ENCODE peak calls at places on chromosomes 1 and 21, in six cellular contexts. X, D, C, K, R and B are unnamed samples.

GRCh38 chr1:30379684-30380624 is 343.4 kb downstream of the MATN1 start:
- DNase-seq in X (peak), D (peak), C (peak), K (peak), R (peak), B (peak)

GRCh38 chr1:109963864-109964263 is 20.7 kb upstream of the AHCYL1 start:
- DNase-seq in X (no peak), D (no peak), C (no peak), K (no peak), R (no peak), B (no peak)

GRCh38 chr1:16076003-16076870 is 2.8 kb upstream of the FAM131C start:
- DNase-seq in X (no peak), D (peak), C (no peak), K (no peak), R (peak), B (no peak)

GRCh38 chr1:109610609-109611307 is 8.7 kb downstream of the GNAT2 start:
- DNase-seq in X (no peak), D (peak), C (no peak), K (no peak), R (no peak), B (no peak)

GRCh38 chr21:30227633-30228404 is 11.9 kb upstream of the CLDN8 start:
- DNase-seq in X (no peak), D (peak), C (peak), K (no peak), R (peak), B (no peak)

GRCh38 chr1:8026976-8027747 is 1.1 kb upstream of the ERRFI1 start:
- DNase-seq in X (no peak), D (peak), C (no peak), K (no peak), R (peak), B (no peak)

GRCh38 chr1:201399352-201400126 is 415 bp upstream of the LAD1 start:
- DNase-seq in X (no peak), D (no peak), C (no peak), K (no peak), R (no peak), B (no peak)

GRCh38 chr1:54328117-54328636 is 78.0 kb downstream of the SSBP3 start:
- DNase-seq in X (no peak), D (peak), C (no peak), K (no peak), R (no peak), B (no peak)

GRCh38 chr1:108009603-108010195 is 44.7 kb upstream of the VAV3 start:
- DNase-seq in X (no peak), D (peak), C (no peak), K (no peak), R (no peak), B (no peak)

GRCh38 chr21:30646904-30647303 is 4.2 kb downstream of the KRTAP20-3 start:
- DNase-seq in X (no peak), D (no peak), C (no peak), K (no peak), R (no peak), B (no peak)

GRCh38 chr1:192557841-192558595 is 17.6 kb upstream of the RGS1 start:
- DNase-seq in X (no peak), D (peak), C (no peak), K (no peak), R (no peak), B (no peak)

GRCh38 chr1:206739411-206740076 is 31.0 kb upstream of the IL19 start:
- DNase-seq in X (peak), D (peak), C (no peak), K (peak), R (no peak), B (no peak)

GRCh38 chr1:8560611-8561544 is 243.0 kb downstream of the SLC45A1 start:
- DNase-seq in X (peak), D (peak), C (peak), K (peak), R (peak), B (no peak)

GRCh38 chr1:85179517-85179916 is 21.3 kb downstream of the SYDE2 start:
- DNase-seq in X (no peak), D (no peak), C (no peak), K (no peak), R (no peak), B (no peak)

GRCh38 chr1:110606784-110607662 is 865 bp upstream of the KCNA2 start:
- DNase-seq in X (peak), D (no peak), C (no peak), K (peak), R (no peak), B (peak)

GRCh38 chr1:102098536-102098935 is 101.8 kb upstream of the OLFM3 start:
- DNase-seq in X (no peak), D (no peak), C (no peak), K (no peak), R (no peak), B (no peak)

GRCh38 chr1:209202826-209203439 is 380.6 kb upstream of the CAMK1G start:
- DNase-seq in X (peak), D (peak), C (no peak), K (peak), R (peak), B (no peak)

GRCh38 chr1:53326088-53326597 is 1.7 kb downstream of the LRP8 start:
- DNase-seq in X (peak), D (peak), C (peak), K (peak), R (peak), B (peak)

GRCh38 chr1:12745126-12745991 is 641 bp upstream of the CFAP107 start:
- DNase-seq in X (no peak), D (no peak), C (no peak), K (no peak), R (no peak), B (no peak)

GRCh38 chr21:15004721-15005370 is 60.0 kb downstream of the NRIP1 start:
- DNase-seq in X (no peak), D (peak), C (no peak), K (no peak), R (no peak), B (no peak)

GRCh38 chr1:40709100-40709801 is 17.7 kb downstream of the NFYC start:
- DNase-seq in X (peak), D (peak), C (peak), K (peak), R (peak), B (peak)

GRCh38 chr21:32452641-32453040 is 40.1 kb downstream of the EVA1C start:
- DNase-seq in X (no peak), D (no peak), C (no peak), K (no peak), R (no peak), B (no peak)

GRCh38 chr1:31904339-31905092 is 33.7 kb downstream of the PTP4A2 start:
- DNase-seq in X (peak), D (peak), C (no peak), K (no peak), R (peak), B (no peak)

GRCh38 chr1:179632868-179633267 is 41.2 kb downstream of the TDRD5 start:
- DNase-seq in X (no peak), D (no peak), C (no peak), K (no peak), R (no peak), B (no peak)

GRCh38 chr21:39736716-39737115 is 8.3 kb upstream of the IGSF5 start:
- DNase-seq in X (no peak), D (no peak), C (no peak), K (no peak), R (no peak), B (no peak)

GRCh38 chr1:182657026-182657425 is 27.4 kb downstream of the RGS8 start:
- DNase-seq in X (no peak), D (no peak), C (no peak), K (no peak), R (no peak), B (peak)

GRCh38 chr1:10733967-10734366 is 62.5 kb downstream of the CASZ1 start:
- DNase-seq in X (peak), D (no peak), C (no peak), K (peak), R (no peak), B (peak)

GRCh38 chr1:40423951-40424618 is 26.2 kb upstream of the ZFP69B start:
- DNase-seq in X (no peak), D (no peak), C (no peak), K (no peak), R (no peak), B (no peak)

GRCh38 chr21:44370027-44370735 is 16.8 kb downstream of the TRPM2 start:
- DNase-seq in X (no peak), D (peak), C (no peak), K (peak), R (peak), B (no peak)

GRCh38 chr1:116211294-116211693 is 100.1 kb downstream of the MAB21L3 start:
- DNase-seq in X (no peak), D (no peak), C (no peak), K (no peak), R (no peak), B (no peak)

GRCh38 chr1:23449306-23449705 is 24.8 kb upstream of the TCEA3 start:
- DNase-seq in X (no peak), D (no peak), C (no peak), K (no peak), R (no peak), B (no peak)